ENCODE peak calls at places on chromosomes 16 and 17, in eight cellular contexts. One of them, this sample, is unnamed.

GRCh38 chr17:28967240-28968135 is 16.2 kb upstream of the PHF12 start:
- DNase-seq in MM.1S: no peak
- DNase-seq in HCT116: no peak
- DNase-seq in GM23338: peak
- DNase-seq in SK-N-SH: no peak
- DNase-seq in PC-3: no peak
- DNase-seq in neural progenitor cell: peak
- DNase-seq in hepatocyte: no peak
- DNase-seq in this sample: peak

GRCh38 chr16:58032710-58033293 is 7.2 kb downstream of the MMP15 start:
- DNase-seq in MM.1S: no peak
- DNase-seq in HCT116: no peak
- DNase-seq in GM23338: no peak
- DNase-seq in SK-N-SH: peak
- DNase-seq in PC-3: no peak
- DNase-seq in neural progenitor cell: no peak
- DNase-seq in hepatocyte: peak
- DNase-seq in this sample: no peak

GRCh38 chr17:49694847-49695697 is 12.7 kb downstream of the SLC35B1 start:
- DNase-seq in MM.1S: peak
- DNase-seq in HCT116: no peak
- DNase-seq in GM23338: peak
- DNase-seq in SK-N-SH: peak
- DNase-seq in PC-3: peak
- DNase-seq in neural progenitor cell: peak
- DNase-seq in hepatocyte: peak
- DNase-seq in this sample: peak

GRCh38 chr17:48382989-48383388 is 47.0 kb downstream of the SKAP1 start:
- DNase-seq in MM.1S: no peak
- DNase-seq in HCT116: no peak
- DNase-seq in GM23338: no peak
- DNase-seq in SK-N-SH: no peak
- DNase-seq in PC-3: peak
- DNase-seq in neural progenitor cell: no peak
- DNase-seq in hepatocyte: no peak
- DNase-seq in this sample: peak

GRCh38 chr17:31499771-31500554 is 108.5 kb downstream of the RAB11FIP4 start:
- DNase-seq in MM.1S: no peak
- DNase-seq in HCT116: peak
- DNase-seq in GM23338: peak
- DNase-seq in SK-N-SH: peak
- DNase-seq in PC-3: peak
- DNase-seq in neural progenitor cell: peak
- DNase-seq in hepatocyte: no peak
- DNase-seq in this sample: no peak

GRCh38 chr17:78041401-78042179 is 83.1 kb downstream of the TNRC6C start:
- DNase-seq in MM.1S: no peak
- DNase-seq in HCT116: no peak
- DNase-seq in GM23338: no peak
- DNase-seq in SK-N-SH: peak
- DNase-seq in PC-3: peak
- DNase-seq in neural progenitor cell: no peak
- DNase-seq in hepatocyte: no peak
- DNase-seq in this sample: no peak

GRCh38 chr17:75288784-75289121 is 480 bp downstream of the SLC25A19 start:
- DNase-seq in MM.1S: peak
- DNase-seq in HCT116: no peak
- DNase-seq in GM23338: peak
- DNase-seq in SK-N-SH: no peak
- DNase-seq in PC-3: peak
- DNase-seq in neural progenitor cell: peak
- DNase-seq in hepatocyte: no peak
- DNase-seq in this sample: peak

GRCh38 chr17:21089145-21089544 is 37.6 kb upstream of the DHRS7B start:
- DNase-seq in MM.1S: no peak
- DNase-seq in HCT116: no peak
- DNase-seq in GM23338: no peak
- DNase-seq in SK-N-SH: no peak
- DNase-seq in PC-3: peak
- DNase-seq in neural progenitor cell: no peak
- DNase-seq in hepatocyte: no peak
- DNase-seq in this sample: no peak

GRCh38 chr16:46822270-46822669 is 8.7 kb downstream of the C16orf87 start:
- DNase-seq in MM.1S: peak
- DNase-seq in HCT116: no peak
- DNase-seq in GM23338: no peak
- DNase-seq in SK-N-SH: no peak
- DNase-seq in PC-3: no peak
- DNase-seq in neural progenitor cell: no peak
- DNase-seq in hepatocyte: no peak
- DNase-seq in this sample: no peak

GRCh38 chr17:34725740-34726139 is 146.4 kb downstream of the TMEM132E start:
- DNase-seq in MM.1S: no peak
- DNase-seq in HCT116: no peak
- DNase-seq in GM23338: no peak
- DNase-seq in SK-N-SH: no peak
- DNase-seq in PC-3: no peak
- DNase-seq in neural progenitor cell: no peak
- DNase-seq in hepatocyte: no peak
- DNase-seq in this sample: no peak

GRCh38 chr17:43003542-43004172 is 2.9 kb upstream of the IFI35 start:
- DNase-seq in MM.1S: no peak
- DNase-seq in HCT116: peak
- DNase-seq in GM23338: peak
- DNase-seq in SK-N-SH: no peak
- DNase-seq in PC-3: peak
- DNase-seq in neural progenitor cell: no peak
- DNase-seq in hepatocyte: no peak
- DNase-seq in this sample: no peak

GRCh38 chr17:75067856-75068255 is 19.9 kb upstream of the SLC16A5 start:
- DNase-seq in MM.1S: peak
- DNase-seq in HCT116: no peak
- DNase-seq in GM23338: no peak
- DNase-seq in SK-N-SH: no peak
- DNase-seq in PC-3: no peak
- DNase-seq in neural progenitor cell: no peak
- DNase-seq in hepatocyte: no peak
- DNase-seq in this sample: no peak

GRCh38 chr17:2239882-2240430 is 63.6 kb downstream of the SMG6 start:
- DNase-seq in MM.1S: peak
- DNase-seq in HCT116: no peak
- DNase-seq in GM23338: no peak
- DNase-seq in SK-N-SH: no peak
- DNase-seq in PC-3: peak
- DNase-seq in neural progenitor cell: no peak
- DNase-seq in hepatocyte: no peak
- DNase-seq in this sample: peak

GRCh38 chr17:11638700-11639265 is 40.5 kb downstream of the DNAH9 start:
- DNase-seq in MM.1S: no peak
- DNase-seq in HCT116: no peak
- DNase-seq in GM23338: no peak
- DNase-seq in SK-N-SH: no peak
- DNase-seq in PC-3: no peak
- DNase-seq in neural progenitor cell: no peak
- DNase-seq in hepatocyte: no peak
- DNase-seq in this sample: no peak

GRCh38 chr16:53053967-53054669 is 673 bp upstream of the CHD9 start:
- DNase-seq in MM.1S: peak
- DNase-seq in HCT116: no peak
- DNase-seq in GM23338: no peak
- DNase-seq in SK-N-SH: peak
- DNase-seq in PC-3: peak
- DNase-seq in neural progenitor cell: no peak
- DNase-seq in hepatocyte: peak
- DNase-seq in this sample: peak

GRCh38 chr17:20266806-20267458 is 200.4 kb downstream of the LGALS9B start:
- DNase-seq in MM.1S: no peak
- DNase-seq in HCT116: no peak
- DNase-seq in GM23338: no peak
- DNase-seq in SK-N-SH: no peak
- DNase-seq in PC-3: no peak
- DNase-seq in neural progenitor cell: no peak
- DNase-seq in hepatocyte: peak
- DNase-seq in this sample: no peak

GRCh38 chr17:30554839-30555751 is 77.9 kb downstream of the GOSR1 start:
- DNase-seq in MM.1S: no peak
- DNase-seq in HCT116: peak
- DNase-seq in GM23338: peak
- DNase-seq in SK-N-SH: no peak
- DNase-seq in PC-3: peak
- DNase-seq in neural progenitor cell: peak
- DNase-seq in hepatocyte: no peak
- DNase-seq in this sample: peak

GRCh38 chr16:56072096-56072495 is 119.2 kb upstream of the GNAO1 start:
- DNase-seq in MM.1S: no peak
- DNase-seq in HCT116: no peak
- DNase-seq in GM23338: no peak
- DNase-seq in SK-N-SH: no peak
- DNase-seq in PC-3: no peak
- DNase-seq in neural progenitor cell: no peak
- DNase-seq in hepatocyte: no peak
- DNase-seq in this sample: no peak

DNA sequence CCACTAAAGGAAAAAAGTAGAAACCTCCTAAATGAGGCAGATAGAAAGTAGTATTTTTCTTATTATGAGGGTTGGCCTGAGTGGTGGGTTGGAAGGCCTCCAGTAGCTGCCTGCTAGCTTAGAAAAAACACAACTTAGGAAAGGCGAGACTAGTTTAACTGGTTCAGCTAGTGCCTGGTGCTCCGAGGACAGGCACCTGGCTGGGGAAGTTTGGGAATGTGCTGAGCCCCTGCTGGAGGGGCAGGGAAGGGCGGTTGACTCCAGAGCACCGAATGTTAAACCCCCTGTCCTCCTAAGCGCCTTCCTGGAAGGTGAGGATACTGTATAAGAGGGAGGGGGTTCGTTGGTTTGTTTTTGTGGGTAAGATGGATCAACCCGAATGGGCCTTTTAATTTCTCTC is 19.9 kb downstream of the LDHD start:
- DNase-seq in MM.1S: no peak
- DNase-seq in HCT116: peak
- DNase-seq in GM23338: peak
- DNase-seq in SK-N-SH: peak
- DNase-seq in PC-3: peak
- DNase-seq in neural progenitor cell: peak
- DNase-seq in hepatocyte: no peak
- DNase-seq in this sample: no peak
- TF ChIP-seq CTCF in MM.1S: no peak
- TF ChIP-seq CTCF in HCT116: peak
- TF ChIP-seq CTCF in GM23338: peak
- TF ChIP-seq CTCF in SK-N-SH: peak
- TF ChIP-seq CTCF in PC-3: peak
- TF ChIP-seq CTCF in neural progenitor cell: peak
- TF ChIP-seq CTCF in hepatocyte: peak
- TF ChIP-seq CTCF in this sample: peak

DNA sequence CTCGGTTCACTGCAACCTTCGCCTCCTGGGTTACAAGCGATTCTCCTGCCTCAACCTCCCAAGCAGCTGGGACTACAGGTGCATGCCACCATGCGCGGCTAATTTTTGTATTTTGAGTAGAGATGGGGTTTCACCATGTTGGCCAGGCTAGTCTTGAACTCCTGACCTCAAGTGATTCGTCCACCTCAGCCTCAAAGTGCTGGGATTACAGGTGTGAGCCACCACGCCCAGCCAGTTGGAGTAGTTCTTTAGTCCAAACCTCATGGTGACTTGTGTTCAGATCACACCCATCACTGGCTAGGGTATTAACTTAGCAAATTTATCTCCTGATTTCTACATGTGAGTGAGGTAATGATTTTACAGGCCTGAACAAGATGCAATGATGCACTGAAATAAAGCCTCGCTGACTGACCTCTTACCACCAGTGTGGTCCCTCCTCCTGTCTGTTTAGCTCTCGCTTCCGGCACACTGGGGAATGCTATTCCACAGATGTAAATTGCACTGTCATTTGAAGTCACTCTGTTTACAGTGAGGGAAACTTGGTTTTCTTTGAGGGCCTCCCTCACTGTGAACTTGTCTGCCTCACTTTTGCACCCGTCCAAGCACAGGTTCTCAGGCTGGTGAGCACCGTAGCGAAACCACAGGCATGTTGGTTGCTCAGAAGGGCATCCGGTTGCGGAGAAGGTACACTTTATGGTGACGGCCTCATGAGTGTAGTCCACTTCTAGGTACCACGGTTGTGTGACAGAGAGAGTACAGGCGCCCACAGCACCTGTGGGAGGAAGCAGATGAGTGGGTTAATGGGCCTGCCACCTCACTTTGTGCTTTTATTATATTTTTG is 5.5 kb downstream of the IGSF6 start:
- DNase-seq in MM.1S: no peak
- DNase-seq in HCT116: no peak
- DNase-seq in GM23338: no peak
- DNase-seq in SK-N-SH: no peak
- DNase-seq in PC-3: no peak
- DNase-seq in neural progenitor cell: no peak
- DNase-seq in hepatocyte: no peak
- DNase-seq in this sample: peak
- TF ChIP-seq EZH2phosphoT487 in MM.1S: no peak
- TF ChIP-seq EZH2phosphoT487 in HCT116: no peak
- TF ChIP-seq EZH2phosphoT487 in GM23338: no peak
- TF ChIP-seq EZH2phosphoT487 in SK-N-SH: no peak
- TF ChIP-seq EZH2phosphoT487 in PC-3: no peak
- TF ChIP-seq EZH2phosphoT487 in neural progenitor cell: no peak
- TF ChIP-seq EZH2phosphoT487 in hepatocyte: no peak
- TF ChIP-seq EZH2phosphoT487 in this sample: no peak

GRCh38 chr17:80792373-80792781 is 199.3 kb upstream of the CHMP6 start:
- DNase-seq in MM.1S: no peak
- DNase-seq in HCT116: no peak
- DNase-seq in GM23338: no peak
- DNase-seq in SK-N-SH: no peak
- DNase-seq in PC-3: no peak
- DNase-seq in neural progenitor cell: no peak
- DNase-seq in hepatocyte: no peak
- DNase-seq in this sample: no peak
- H2AFZ ChIP-seq in MM.1S: no peak
- H2AFZ ChIP-seq in HCT116: no peak
- H2AFZ ChIP-seq in GM23338: no peak
- H2AFZ ChIP-seq in SK-N-SH: no peak
- H2AFZ ChIP-seq in PC-3: no peak
- H2AFZ ChIP-seq in neural progenitor cell: no peak
- H2AFZ ChIP-seq in hepatocyte: no peak
- H2AFZ ChIP-seq in this sample: no peak

GRCh38 chr16:72093448-72094265 is at the start of the genes DHX38 and TXNL4B:
- DNase-seq in MM.1S: peak
- DNase-seq in HCT116: peak
- DNase-seq in GM23338: peak
- DNase-seq in SK-N-SH: peak
- DNase-seq in PC-3: peak
- DNase-seq in neural progenitor cell: peak
- DNase-seq in hepatocyte: peak
- DNase-seq in this sample: peak
- TF ChIP-seq CTCF in MM.1S: no peak
- TF ChIP-seq CTCF in HCT116: no peak
- TF ChIP-seq CTCF in GM23338: no peak
- TF ChIP-seq CTCF in SK-N-SH: no peak
- TF ChIP-seq CTCF in PC-3: no peak
- TF ChIP-seq CTCF in neural progenitor cell: no peak
- TF ChIP-seq CTCF in hepatocyte: no peak
- TF ChIP-seq CTCF in this sample: no peak

GRCh38 chr16:78230832-78231231 is 131.4 kb downstream of the WWOX start:
- DNase-seq in MM.1S: no peak
- DNase-seq in HCT116: no peak
- DNase-seq in GM23338: no peak
- DNase-seq in SK-N-SH: no peak
- DNase-seq in PC-3: peak
- DNase-seq in neural progenitor cell: no peak
- DNase-seq in hepatocyte: peak
- DNase-seq in this sample: no peak
- TF ChIP-seq EZH2phosphoT487 in MM.1S: no peak
- TF ChIP-seq EZH2phosphoT487 in HCT116: no peak
- TF ChIP-seq EZH2phosphoT487 in GM23338: no peak
- TF ChIP-seq EZH2phosphoT487 in SK-N-SH: no peak
- TF ChIP-seq EZH2phosphoT487 in PC-3: no peak
- TF ChIP-seq EZH2phosphoT487 in neural progenitor cell: no peak
- TF ChIP-seq EZH2phosphoT487 in hepatocyte: no peak
- TF ChIP-seq EZH2phosphoT487 in this sample: no peak

This sample was measured in OCI-LY7.